ENCODE peak calls at places on chromosomes 5 and 9, in seven cellular contexts. R is MCF 10A, E is stomach, F is coronary artery, A is BJ, B is lower leg skin, S is ovary. W is an unnamed sample.

GRCh38 chr5:33753704-33754103 is 138.1 kb downstream of the ADAMTS12 start:
- DNase-seq in R (no peak), E (no peak), F (no peak), A (no peak), B (no peak), S (no peak), W (no peak)

GRCh38 chr5:58156977-58157701 is 302.7 kb downstream of the PLK2 start:
- DNase-seq in R (no peak), E (no peak), F (no peak), A (no peak), B (no peak), S (no peak), W (no peak)

GRCh38 chr5:138874771-138875628 is at the start of gene LRRTM2:
- DNase-seq in R (no peak), E (no peak), F (no peak), A (peak; percentile 24), B (no peak), S (no peak), W (peak; percentile 11)

GRCh38 chr5:96649938-96650540 is 12.1 kb upstream of the CAST start:
- DNase-seq in R (no peak), E (no peak), F (no peak), A (no peak), B (no peak), S (no peak), W (no peak)

GRCh38 chr5:62152394-62153123 is 153.4 kb upstream of the KIF2A start:
- DNase-seq in R (peak; percentile 14), E (no peak), F (no peak), A (no peak), B (no peak), S (no peak), W (no peak)

GRCh38 chr5:149177911-149178565 is 36.7 kb downstream of the ABLIM3 start:
- DNase-seq in R (peak; percentile 31), E (no peak), F (no peak), A (no peak), B (no peak), S (no peak), W (no peak)

GRCh38 chr5:83036991-83037390 is 40.2 kb downstream of the TMEM167A start:
- DNase-seq in R (no peak), E (no peak), F (no peak), A (no peak), B (no peak), S (no peak), W (no peak)

GRCh38 chr5:149053027-149053705 is 9.7 kb downstream of the SH3TC2 start:
- DNase-seq in R (peak; percentile 47), E (no peak), F (no peak), A (peak; percentile 61), B (no peak), S (no peak), W (no peak)

GRCh38 chr9:26946753-26947727 is at the start of gene PLAA:
- DNase-seq in R (peak; percentile 94), E (peak; percentile 89), F (peak; percentile 94), A (peak; percentile 50), B (peak; percentile 97), S (peak; percentile 85), W (peak; percentile 90)

GRCh38 chr5:1726469-1726865 is 73.2 kb downstream of the MRPL36 start:
- DNase-seq in R (no peak), E (peak; percentile 20), F (no peak), A (no peak), B (no peak), S (no peak), W (no peak)

GRCh38 chr9:129865668-129866320 is 30.5 kb downstream of the USP20 start:
- DNase-seq in R (no peak), E (no peak), F (no peak), A (no peak), B (no peak), S (no peak), W (no peak)

GRCh38 chr5:131318455-131318854 is 54.6 kb downstream of the CDC42SE2 start:
- DNase-seq in R (no peak), E (no peak), F (no peak), A (no peak), B (no peak), S (no peak), W (no peak)

GRCh38 chr5:139468421-139468931 is 2.3 kb upstream of the SMIM33 start:
- DNase-seq in R (peak; percentile 45), E (no peak), F (no peak), A (no peak), B (no peak), S (no peak), W (peak; percentile 47)

GRCh38 chr9:77022783-77023440 is 3.5 kb downstream of the FOXB2 start:
- DNase-seq in R (no peak), E (no peak), F (no peak), A (no peak), B (no peak), S (no peak), W (no peak)

GRCh38 chr5:99004960-99005359 is 76.2 kb upstream of the CHD1 start:
- DNase-seq in R (no peak), E (no peak), F (no peak), A (no peak), B (no peak), S (no peak), W (peak; percentile 45)

GRCh38 chr5:158139161-158139560 is 280.2 kb upstream of the CLINT1 start:
- DNase-seq in R (peak; percentile 78), E (no peak), F (no peak), A (no peak), B (no peak), S (no peak), W (no peak)

GRCh38 chr5:127894461-127894860 is 189.1 kb upstream of the SLC12A2 start:
- DNase-seq in R (no peak), E (no peak), F (no peak), A (no peak), B (no peak), S (no peak), W (no peak)

GRCh38 chr5:179121667-179122111 is 61.5 kb downstream of the ZNF354C start:
- DNase-seq in R (no peak), E (no peak), F (no peak), A (no peak), B (peak; percentile 82), S (no peak), W (no peak)

GRCh38 chr9:77807295-77807694 is 159.2 kb upstream of the GNA14 start:
- DNase-seq in R (peak; percentile 92), E (no peak), F (no peak), A (peak; percentile 46), B (no peak), S (no peak), W (no peak)

GRCh38 chr9:36187414-36187813 is 3.3 kb upstream of the CLTA start:
- DNase-seq in R (no peak), E (no peak), F (no peak), A (no peak), B (no peak), S (no peak), W (no peak)

GRCh38 chr5:124760608-124761390 is 14.4 kb upstream of the ZNF608 start:
- DNase-seq in R (no peak), E (no peak), F (no peak), A (no peak), B (no peak), S (no peak), W (no peak)

GRCh38 chr9:112274600-112274999 is 58.8 kb downstream of the PTBP3 start:
- DNase-seq in R (no peak), E (no peak), F (no peak), A (no peak), B (no peak), S (no peak), W (no peak)

GRCh38 chr9:135048758-135049284 is 38.6 kb upstream of the OLFM1 start:
- DNase-seq in R (no peak), E (peak; percentile 21), F (peak; percentile 64), A (no peak), B (peak; percentile 71), S (no peak), W (no peak)

GRCh38 chr5:125375143-125375542 is 628.7 kb upstream of the ZNF608 start:
- DNase-seq in R (no peak), E (no peak), F (no peak), A (no peak), B (no peak), S (no peak), W (no peak)

GRCh38 chr9:132422574-132422973 is 12.6 kb downstream of the CFAP77 start:
- DNase-seq in R (no peak), E (no peak), F (no peak), A (no peak), B (no peak), S (no peak), W (no peak)

GRCh38 chr5:171736976-171737848 is 48.4 kb upstream of the SMIM23 start:
- DNase-seq in R (peak; percentile 67), E (no peak), F (no peak), A (no peak), B (no peak), S (no peak), W (no peak)

GRCh38 chr5:23332650-23333251 is 174.7 kb upstream of the PRDM9 start:
- DNase-seq in R (peak; percentile 51), E (no peak), F (no peak), A (no peak), B (no peak), S (no peak), W (no peak)

GRCh38 chr5:167895899-167896659 is 395.4 kb upstream of the WWC1 start:
- DNase-seq in R (no peak), E (no peak), F (no peak), A (no peak), B (no peak), S (no peak), W (no peak)

GRCh38 chr5:31823477-31823876 is 184.5 kb downstream of the PDZD2 start:
- DNase-seq in R (no peak), E (no peak), F (no peak), A (no peak), B (no peak), S (no peak), W (no peak)
- TF ChIP-seq CTCF in R (no peak), E (no peak), F (no peak), A (no peak), B (no peak), S (no peak), W (no peak)

GRCh38 chr9:22447607-22448305 is 1.1 kb downstream of the DMRTA1 start:
- DNase-seq in R (no peak), E (peak; percentile 30), F (no peak), A (no peak), B (no peak), S (no peak), W (no peak)
- TF ChIP-seq CTCF in R (no peak), E (no peak), F (no peak), A (no peak), B (no peak), S (no peak), W (no peak)

DNA sequence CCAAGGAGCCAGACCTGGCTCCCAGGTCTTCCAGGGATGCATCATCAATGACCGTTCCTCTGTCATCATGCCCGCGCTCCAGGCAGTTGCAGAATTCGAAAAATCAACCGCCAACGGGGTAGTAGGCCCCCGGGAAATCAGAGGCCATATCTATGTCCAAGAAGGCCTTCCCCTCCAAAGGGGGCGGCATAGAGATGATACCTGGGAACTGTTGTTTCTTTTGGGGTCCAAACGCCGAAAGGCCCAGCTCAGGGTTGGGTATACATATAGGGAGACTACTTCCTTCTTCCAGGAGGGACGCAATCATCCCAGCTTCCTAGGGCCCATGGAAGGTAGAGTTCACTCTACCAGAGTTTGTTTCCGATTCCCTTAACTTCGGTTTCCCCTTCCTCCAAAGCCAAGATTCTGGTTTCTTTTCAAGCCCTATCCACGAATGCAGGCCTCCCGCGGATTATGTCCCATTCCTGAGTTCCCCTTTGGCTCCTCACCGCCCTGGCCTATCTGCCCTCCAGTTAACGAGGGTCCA is 754 bp downstream of the DCAF12 start:
- DNase-seq in R (peak; percentile 27), E (no peak), F (no peak), A (no peak), B (no peak), S (no peak), W (peak; percentile 28)
- TF ChIP-seq CTCF in R (no peak), E (no peak), F (no peak), A (peak; percentile 23), B (no peak), S (no peak), W (no peak)

GRCh38 chr5:59685806-59686205 is 207.7 kb downstream of the PDE4D start:
- DNase-seq in R (no peak), E (no peak), F (no peak), A (no peak), B (no peak), S (no peak), W (no peak)
- TF ChIP-seq CTCF in R (no peak), E (no peak), F (no peak), A (no peak), B (no peak), S (no peak), W (no peak)